ENCODE peak calls at places on chromosome 1, in nine cellular contexts. One of them, this sample, is unnamed.

GRCh38 chr1:21882721-21883415 is 54.2 kb downstream of the HSPG2 start:
- DNase-seq in astrocyte of the spinal cord: no peak
- DNase-seq in PC-9: no peak
- DNase-seq in breast epithelium: no peak
- DNase-seq in psoas muscle: no peak
- DNase-seq in fibroblast of the aortic adventitia: no peak
- DNase-seq in fibroblast of lung: no peak
- DNase-seq in MM.1S: no peak
- DNase-seq in A549: no peak
- DNase-seq in this sample: no peak

GRCh38 chr1:45563843-45564242 is 13.2 kb downstream of the AKR1A1 start:
- DNase-seq in astrocyte of the spinal cord: no peak
- DNase-seq in PC-9: no peak
- DNase-seq in breast epithelium: no peak
- DNase-seq in psoas muscle: no peak
- DNase-seq in fibroblast of the aortic adventitia: no peak
- DNase-seq in fibroblast of lung: no peak
- DNase-seq in MM.1S: no peak
- DNase-seq in A549: no peak
- DNase-seq in this sample: no peak

GRCh38 chr1:42639116-42639515 is 19.1 kb upstream of the PPIH start:
- DNase-seq in astrocyte of the spinal cord: no peak
- DNase-seq in PC-9: no peak
- DNase-seq in breast epithelium: no peak
- DNase-seq in psoas muscle: no peak
- DNase-seq in fibroblast of the aortic adventitia: peak
- DNase-seq in fibroblast of lung: peak
- DNase-seq in MM.1S: no peak
- DNase-seq in A549: no peak
- DNase-seq in this sample: peak

GRCh38 chr1:244302889-244303609 is 148.7 kb downstream of the ADSS2 start:
- DNase-seq in astrocyte of the spinal cord: peak
- DNase-seq in PC-9: peak
- DNase-seq in breast epithelium: peak
- DNase-seq in psoas muscle: no peak
- DNase-seq in fibroblast of the aortic adventitia: peak
- DNase-seq in fibroblast of lung: peak
- DNase-seq in MM.1S: no peak
- DNase-seq in A549: peak
- DNase-seq in this sample: peak

GRCh38 chr1:62875676-62876075 is 91.7 kb downstream of the ATG4C start:
- DNase-seq in astrocyte of the spinal cord: no peak
- DNase-seq in PC-9: no peak
- DNase-seq in breast epithelium: no peak
- DNase-seq in psoas muscle: no peak
- DNase-seq in fibroblast of the aortic adventitia: peak
- DNase-seq in fibroblast of lung: no peak
- DNase-seq in MM.1S: no peak
- DNase-seq in A549: no peak
- DNase-seq in this sample: peak

GRCh38 chr1:205314986-205315618 is 6.4 kb downstream of the NUAK2 start:
- DNase-seq in astrocyte of the spinal cord: no peak
- DNase-seq in PC-9: no peak
- DNase-seq in breast epithelium: no peak
- DNase-seq in psoas muscle: no peak
- DNase-seq in fibroblast of the aortic adventitia: no peak
- DNase-seq in fibroblast of lung: no peak
- DNase-seq in MM.1S: no peak
- DNase-seq in A549: no peak
- DNase-seq in this sample: no peak

GRCh38 chr1:236612349-236612748 is 8.0 kb upstream of the HEATR1 start:
- DNase-seq in astrocyte of the spinal cord: no peak
- DNase-seq in PC-9: no peak
- DNase-seq in breast epithelium: no peak
- DNase-seq in psoas muscle: no peak
- DNase-seq in fibroblast of the aortic adventitia: no peak
- DNase-seq in fibroblast of lung: no peak
- DNase-seq in MM.1S: no peak
- DNase-seq in A549: no peak
- DNase-seq in this sample: no peak

GRCh38 chr1:155083865-155084721 is 5.5 kb downstream of the EFNA3 start:
- DNase-seq in astrocyte of the spinal cord: no peak
- DNase-seq in PC-9: peak
- DNase-seq in breast epithelium: peak
- DNase-seq in psoas muscle: no peak
- DNase-seq in fibroblast of the aortic adventitia: peak
- DNase-seq in fibroblast of lung: no peak
- DNase-seq in MM.1S: peak
- DNase-seq in A549: no peak
- DNase-seq in this sample: peak

GRCh38 chr1:210828996-210829596 is 304.9 kb downstream of the KCNH1 start:
- DNase-seq in astrocyte of the spinal cord: no peak
- DNase-seq in PC-9: no peak
- DNase-seq in breast epithelium: no peak
- DNase-seq in psoas muscle: no peak
- DNase-seq in fibroblast of the aortic adventitia: no peak
- DNase-seq in fibroblast of lung: peak
- DNase-seq in MM.1S: no peak
- DNase-seq in A549: no peak
- DNase-seq in this sample: no peak

GRCh38 chr1:94725566-94725965 is 94.6 kb upstream of the SLC44A3 start:
- DNase-seq in astrocyte of the spinal cord: no peak
- DNase-seq in PC-9: no peak
- DNase-seq in breast epithelium: no peak
- DNase-seq in psoas muscle: no peak
- DNase-seq in fibroblast of the aortic adventitia: no peak
- DNase-seq in fibroblast of lung: peak
- DNase-seq in MM.1S: no peak
- DNase-seq in A549: no peak
- DNase-seq in this sample: no peak

GRCh38 chr1:54384921-54385726 is 21.1 kb downstream of the SSBP3 start:
- DNase-seq in astrocyte of the spinal cord: no peak
- DNase-seq in PC-9: no peak
- DNase-seq in breast epithelium: peak
- DNase-seq in psoas muscle: no peak
- DNase-seq in fibroblast of the aortic adventitia: peak
- DNase-seq in fibroblast of lung: peak
- DNase-seq in MM.1S: no peak
- DNase-seq in A549: no peak
- DNase-seq in this sample: peak

GRCh38 chr1:174883361-174883760 is 116.4 kb upstream of the CACYBP start:
- DNase-seq in astrocyte of the spinal cord: peak
- DNase-seq in PC-9: peak
- DNase-seq in breast epithelium: no peak
- DNase-seq in psoas muscle: no peak
- DNase-seq in fibroblast of the aortic adventitia: peak
- DNase-seq in fibroblast of lung: peak
- DNase-seq in MM.1S: peak
- DNase-seq in A549: no peak
- DNase-seq in this sample: peak

GRCh38 chr1:53378061-53378460 is 50.2 kb upstream of the LRP8 start:
- DNase-seq in astrocyte of the spinal cord: no peak
- DNase-seq in PC-9: no peak
- DNase-seq in breast epithelium: no peak
- DNase-seq in psoas muscle: no peak
- DNase-seq in fibroblast of the aortic adventitia: no peak
- DNase-seq in fibroblast of lung: no peak
- DNase-seq in MM.1S: no peak
- DNase-seq in A549: no peak
- DNase-seq in this sample: no peak

GRCh38 chr1:21666572-21667320 is 2.4 kb downstream of the RAP1GAP start:
- DNase-seq in astrocyte of the spinal cord: no peak
- DNase-seq in PC-9: no peak
- DNase-seq in breast epithelium: no peak
- DNase-seq in psoas muscle: no peak
- DNase-seq in fibroblast of the aortic adventitia: peak
- DNase-seq in fibroblast of lung: no peak
- DNase-seq in MM.1S: no peak
- DNase-seq in A549: no peak
- DNase-seq in this sample: no peak

GRCh38 chr1:209037064-209037463 is 546.5 kb upstream of the CAMK1G start:
- DNase-seq in astrocyte of the spinal cord: no peak
- DNase-seq in PC-9: no peak
- DNase-seq in breast epithelium: no peak
- DNase-seq in psoas muscle: no peak
- DNase-seq in fibroblast of the aortic adventitia: no peak
- DNase-seq in fibroblast of lung: no peak
- DNase-seq in MM.1S: no peak
- DNase-seq in A549: no peak
- DNase-seq in this sample: no peak

GRCh38 chr1:216846339-216846738 is 123.1 kb upstream of the ESRRG start:
- DNase-seq in astrocyte of the spinal cord: no peak
- DNase-seq in PC-9: no peak
- DNase-seq in breast epithelium: no peak
- DNase-seq in psoas muscle: no peak
- DNase-seq in fibroblast of the aortic adventitia: no peak
- DNase-seq in fibroblast of lung: no peak
- DNase-seq in MM.1S: no peak
- DNase-seq in A549: no peak
- DNase-seq in this sample: no peak

GRCh38 chr1:8791819-8792218 is 25.6 kb downstream of the RERE start:
- DNase-seq in astrocyte of the spinal cord: no peak
- DNase-seq in PC-9: no peak
- DNase-seq in breast epithelium: no peak
- DNase-seq in psoas muscle: no peak
- DNase-seq in fibroblast of the aortic adventitia: no peak
- DNase-seq in fibroblast of lung: no peak
- DNase-seq in MM.1S: no peak
- DNase-seq in A549: no peak
- DNase-seq in this sample: no peak

GRCh38 chr1:8797230-8797629 is 20.2 kb downstream of the RERE start:
- DNase-seq in astrocyte of the spinal cord: no peak
- DNase-seq in PC-9: no peak
- DNase-seq in breast epithelium: no peak
- DNase-seq in psoas muscle: no peak
- DNase-seq in fibroblast of the aortic adventitia: peak
- DNase-seq in fibroblast of lung: peak
- DNase-seq in MM.1S: no peak
- DNase-seq in A549: no peak
- DNase-seq in this sample: peak

GRCh38 chr1:8794605-8795004 is 22.8 kb downstream of the RERE start:
- DNase-seq in astrocyte of the spinal cord: no peak
- DNase-seq in PC-9: no peak
- DNase-seq in breast epithelium: no peak
- DNase-seq in psoas muscle: no peak
- DNase-seq in fibroblast of the aortic adventitia: no peak
- DNase-seq in fibroblast of lung: no peak
- DNase-seq in MM.1S: no peak
- DNase-seq in A549: no peak
- DNase-seq in this sample: no peak

GRCh38 chr1:8800416-8800815 is 17.0 kb downstream of the RERE start:
- DNase-seq in astrocyte of the spinal cord: no peak
- DNase-seq in PC-9: no peak
- DNase-seq in breast epithelium: no peak
- DNase-seq in psoas muscle: no peak
- DNase-seq in fibroblast of the aortic adventitia: no peak
- DNase-seq in fibroblast of lung: no peak
- DNase-seq in MM.1S: no peak
- DNase-seq in A549: no peak
- DNase-seq in this sample: no peak

GRCh38 chr1:8796812-8797211 is 20.6 kb downstream of the RERE start:
- DNase-seq in astrocyte of the spinal cord: no peak
- DNase-seq in PC-9: no peak
- DNase-seq in breast epithelium: no peak
- DNase-seq in psoas muscle: no peak
- DNase-seq in fibroblast of the aortic adventitia: no peak
- DNase-seq in fibroblast of lung: no peak
- DNase-seq in MM.1S: no peak
- DNase-seq in A549: no peak
- DNase-seq in this sample: no peak
- TF ChIP-seq CTCF in astrocyte of the spinal cord: no peak
- TF ChIP-seq CTCF in PC-9: no peak
- TF ChIP-seq CTCF in breast epithelium: no peak
- TF ChIP-seq CTCF in psoas muscle: no peak
- TF ChIP-seq CTCF in fibroblast of the aortic adventitia: no peak
- TF ChIP-seq CTCF in fibroblast of lung: no peak
- TF ChIP-seq CTCF in MM.1S: no peak
- TF ChIP-seq CTCF in A549: no peak
- TF ChIP-seq CTCF in this sample: no peak

GRCh38 chr1:186765446-186765845 is 63.3 kb upstream of the PLA2G4A start:
- DNase-seq in astrocyte of the spinal cord: no peak
- DNase-seq in PC-9: no peak
- DNase-seq in breast epithelium: no peak
- DNase-seq in psoas muscle: no peak
- DNase-seq in fibroblast of the aortic adventitia: no peak
- DNase-seq in fibroblast of lung: no peak
- DNase-seq in MM.1S: no peak
- DNase-seq in A549: no peak
- DNase-seq in this sample: no peak
- H3K4me3 ChIP-seq in astrocyte of the spinal cord: no peak
- H3K4me3 ChIP-seq in PC-9: no peak
- H3K4me3 ChIP-seq in breast epithelium: no peak
- H3K4me3 ChIP-seq in psoas muscle: no peak
- H3K4me3 ChIP-seq in fibroblast of the aortic adventitia: no peak
- H3K4me3 ChIP-seq in fibroblast of lung: no peak
- H3K4me3 ChIP-seq in MM.1S: no peak
- H3K4me3 ChIP-seq in A549: no peak
- H3K4me3 ChIP-seq in this sample: no peak

DNA sequence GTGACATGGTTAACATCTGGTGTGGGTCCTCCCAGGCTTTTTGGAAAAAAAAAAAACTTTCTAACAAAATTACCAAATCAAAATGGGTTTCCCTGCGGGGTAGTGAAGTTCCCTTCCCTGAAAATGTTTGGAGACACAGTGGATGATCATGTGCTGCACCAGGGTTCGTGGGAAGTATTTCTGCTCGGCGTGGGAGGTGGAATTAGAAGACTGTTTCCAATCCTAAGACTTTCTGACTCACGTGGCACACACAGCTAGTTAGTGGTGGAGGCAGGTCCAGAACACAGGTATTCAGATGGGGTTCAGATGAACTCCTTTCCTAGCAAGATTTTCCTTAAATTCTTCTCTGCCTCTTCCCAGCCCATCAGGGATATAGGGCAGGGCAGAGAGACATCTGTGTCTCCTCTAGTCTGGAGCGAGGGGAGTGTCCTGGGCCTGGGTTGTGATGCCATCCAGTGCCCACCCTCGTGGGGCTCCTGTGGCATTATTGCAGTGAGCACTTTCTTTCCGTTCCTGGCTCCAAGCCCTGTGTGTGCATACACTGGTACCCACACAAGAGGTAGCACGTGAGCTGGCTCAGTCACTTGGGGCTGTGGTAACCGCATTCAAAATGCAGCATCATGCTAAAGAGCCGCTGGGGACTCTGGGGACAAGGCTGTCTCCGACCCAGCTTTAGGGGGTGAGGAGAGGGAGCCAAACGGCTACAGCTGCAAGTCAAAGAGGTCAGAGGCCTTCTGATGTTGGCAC is 27.5 kb downstream of the KCNC4 start:
- DNase-seq in astrocyte of the spinal cord: no peak
- DNase-seq in PC-9: no peak
- DNase-seq in breast epithelium: no peak
- DNase-seq in psoas muscle: no peak
- DNase-seq in fibroblast of the aortic adventitia: no peak
- DNase-seq in fibroblast of lung: peak
- DNase-seq in MM.1S: no peak
- DNase-seq in A549: no peak
- DNase-seq in this sample: no peak
- TF ChIP-seq CTCF in astrocyte of the spinal cord: no peak
- TF ChIP-seq CTCF in PC-9: no peak
- TF ChIP-seq CTCF in breast epithelium: no peak
- TF ChIP-seq CTCF in psoas muscle: no peak
- TF ChIP-seq CTCF in fibroblast of the aortic adventitia: no peak
- TF ChIP-seq CTCF in fibroblast of lung: no peak
- TF ChIP-seq CTCF in MM.1S: no peak
- TF ChIP-seq CTCF in A549: no peak
- TF ChIP-seq CTCF in this sample: no peak

GRCh38 chr1:36769886-36770830 is 264.2 kb downstream of the GRIK3 start:
- DNase-seq in astrocyte of the spinal cord: no peak
- DNase-seq in PC-9: no peak
- DNase-seq in breast epithelium: no peak
- DNase-seq in psoas muscle: no peak
- DNase-seq in fibroblast of the aortic adventitia: no peak
- DNase-seq in fibroblast of lung: no peak
- DNase-seq in MM.1S: no peak
- DNase-seq in A549: no peak
- DNase-seq in this sample: no peak
- H3K4me3 ChIP-seq in astrocyte of the spinal cord: no peak
- H3K4me3 ChIP-seq in PC-9: no peak
- H3K4me3 ChIP-seq in breast epithelium: no peak
- H3K4me3 ChIP-seq in psoas muscle: no peak
- H3K4me3 ChIP-seq in fibroblast of the aortic adventitia: no peak
- H3K4me3 ChIP-seq in fibroblast of lung: no peak
- H3K4me3 ChIP-seq in MM.1S: no peak
- H3K4me3 ChIP-seq in A549: no peak
- H3K4me3 ChIP-seq in this sample: no peak